ENCODE peak calls at places on chromosomes 12 and 14, in five cellular contexts. One of them, this sample, is unnamed.

GRCh38 chr12:123034022-123034541 is 53.6 kb downstream of the ARL6IP4 start:
- DNase-seq in lower leg skin: no peak
- DNase-seq in KBM-7: peak
- DNase-seq in stimulated activated CD8-positive, alpha-beta memory T cell treated with anti-CD3 and anti-CD28 coated beads, Interleukin-2, amount 100 ng/mL, for 1 hour: no peak
- DNase-seq in stimulated activated CD4-positive, alpha-beta T cell treated with anti-CD3 and anti-CD28 coated beads, Interleukin-2, amount 100 ng/mL, for 48 hours: no peak
- DNase-seq in this sample: no peak

GRCh38 chr12:63042646-63043045 is 107.7 kb upstream of the PPM1H start:
- DNase-seq in lower leg skin: no peak
- DNase-seq in KBM-7: no peak
- DNase-seq in stimulated activated CD8-positive, alpha-beta memory T cell treated with anti-CD3 and anti-CD28 coated beads, Interleukin-2, amount 100 ng/mL, for 1 hour: no peak
- DNase-seq in stimulated activated CD4-positive, alpha-beta T cell treated with anti-CD3 and anti-CD28 coated beads, Interleukin-2, amount 100 ng/mL, for 48 hours: no peak
- DNase-seq in this sample: no peak

GRCh38 chr12:41983896-41984295 is 160.8 kb downstream of the GXYLT1 start:
- DNase-seq in lower leg skin: no peak
- DNase-seq in KBM-7: no peak
- DNase-seq in stimulated activated CD8-positive, alpha-beta memory T cell treated with anti-CD3 and anti-CD28 coated beads, Interleukin-2, amount 100 ng/mL, for 1 hour: no peak
- DNase-seq in stimulated activated CD4-positive, alpha-beta T cell treated with anti-CD3 and anti-CD28 coated beads, Interleukin-2, amount 100 ng/mL, for 48 hours: no peak
- DNase-seq in this sample: no peak

GRCh38 chr12:41699658-41700057 is 445.0 kb downstream of the GXYLT1 start:
- DNase-seq in lower leg skin: no peak
- DNase-seq in KBM-7: no peak
- DNase-seq in stimulated activated CD8-positive, alpha-beta memory T cell treated with anti-CD3 and anti-CD28 coated beads, Interleukin-2, amount 100 ng/mL, for 1 hour: no peak
- DNase-seq in stimulated activated CD4-positive, alpha-beta T cell treated with anti-CD3 and anti-CD28 coated beads, Interleukin-2, amount 100 ng/mL, for 48 hours: no peak
- DNase-seq in this sample: no peak

GRCh38 chr14:67582061-67582460 is 18.0 kb downstream of the PIGH start:
- DNase-seq in lower leg skin: peak
- DNase-seq in KBM-7: no peak
- DNase-seq in stimulated activated CD8-positive, alpha-beta memory T cell treated with anti-CD3 and anti-CD28 coated beads, Interleukin-2, amount 100 ng/mL, for 1 hour: no peak
- DNase-seq in stimulated activated CD4-positive, alpha-beta T cell treated with anti-CD3 and anti-CD28 coated beads, Interleukin-2, amount 100 ng/mL, for 48 hours: no peak
- DNase-seq in this sample: no peak

GRCh38 chr12:45034861-45035265 is 16.0 kb downstream of the DBX2 start:
- DNase-seq in lower leg skin: no peak
- DNase-seq in KBM-7: no peak
- DNase-seq in stimulated activated CD8-positive, alpha-beta memory T cell treated with anti-CD3 and anti-CD28 coated beads, Interleukin-2, amount 100 ng/mL, for 1 hour: no peak
- DNase-seq in stimulated activated CD4-positive, alpha-beta T cell treated with anti-CD3 and anti-CD28 coated beads, Interleukin-2, amount 100 ng/mL, for 48 hours: no peak
- DNase-seq in this sample: no peak

GRCh38 chr12:9065607-9065856 is 50.2 kb downstream of the A2M start:
- DNase-seq in lower leg skin: no peak
- DNase-seq in KBM-7: no peak
- DNase-seq in stimulated activated CD8-positive, alpha-beta memory T cell treated with anti-CD3 and anti-CD28 coated beads, Interleukin-2, amount 100 ng/mL, for 1 hour: no peak
- DNase-seq in stimulated activated CD4-positive, alpha-beta T cell treated with anti-CD3 and anti-CD28 coated beads, Interleukin-2, amount 100 ng/mL, for 48 hours: no peak
- DNase-seq in this sample: no peak

GRCh38 chr14:91281346-91281745 is 36.8 kb upstream of the GPR68 start:
- DNase-seq in lower leg skin: no peak
- DNase-seq in KBM-7: no peak
- DNase-seq in stimulated activated CD8-positive, alpha-beta memory T cell treated with anti-CD3 and anti-CD28 coated beads, Interleukin-2, amount 100 ng/mL, for 1 hour: no peak
- DNase-seq in stimulated activated CD4-positive, alpha-beta T cell treated with anti-CD3 and anti-CD28 coated beads, Interleukin-2, amount 100 ng/mL, for 48 hours: no peak
- DNase-seq in this sample: no peak

GRCh38 chr14:56378474-56378873 is 201.1 kb upstream of the TMEM260 start:
- DNase-seq in lower leg skin: no peak
- DNase-seq in KBM-7: no peak
- DNase-seq in stimulated activated CD8-positive, alpha-beta memory T cell treated with anti-CD3 and anti-CD28 coated beads, Interleukin-2, amount 100 ng/mL, for 1 hour: no peak
- DNase-seq in stimulated activated CD4-positive, alpha-beta T cell treated with anti-CD3 and anti-CD28 coated beads, Interleukin-2, amount 100 ng/mL, for 48 hours: no peak
- DNase-seq in this sample: no peak

GRCh38 chr12:26250801-26251200 is 55.4 kb downstream of the SSPN start:
- DNase-seq in lower leg skin: no peak
- DNase-seq in KBM-7: no peak
- DNase-seq in stimulated activated CD8-positive, alpha-beta memory T cell treated with anti-CD3 and anti-CD28 coated beads, Interleukin-2, amount 100 ng/mL, for 1 hour: no peak
- DNase-seq in stimulated activated CD4-positive, alpha-beta T cell treated with anti-CD3 and anti-CD28 coated beads, Interleukin-2, amount 100 ng/mL, for 48 hours: no peak
- DNase-seq in this sample: no peak

GRCh38 chr12:13851828-13852227 is 129.6 kb downstream of the GRIN2B start:
- DNase-seq in lower leg skin: no peak
- DNase-seq in KBM-7: no peak
- DNase-seq in stimulated activated CD8-positive, alpha-beta memory T cell treated with anti-CD3 and anti-CD28 coated beads, Interleukin-2, amount 100 ng/mL, for 1 hour: no peak
- DNase-seq in stimulated activated CD4-positive, alpha-beta T cell treated with anti-CD3 and anti-CD28 coated beads, Interleukin-2, amount 100 ng/mL, for 48 hours: no peak
- DNase-seq in this sample: no peak

GRCh38 chr12:30908389-30909087 is 18.0 kb upstream of the TSPAN11 start:
- DNase-seq in lower leg skin: no peak
- DNase-seq in KBM-7: no peak
- DNase-seq in stimulated activated CD8-positive, alpha-beta memory T cell treated with anti-CD3 and anti-CD28 coated beads, Interleukin-2, amount 100 ng/mL, for 1 hour: no peak
- DNase-seq in stimulated activated CD4-positive, alpha-beta T cell treated with anti-CD3 and anti-CD28 coated beads, Interleukin-2, amount 100 ng/mL, for 48 hours: no peak
- DNase-seq in this sample: no peak

GRCh38 chr14:52599974-52600373 is 47.3 kb downstream of the GPR137C start:
- DNase-seq in lower leg skin: no peak
- DNase-seq in KBM-7: no peak
- DNase-seq in stimulated activated CD8-positive, alpha-beta memory T cell treated with anti-CD3 and anti-CD28 coated beads, Interleukin-2, amount 100 ng/mL, for 1 hour: no peak
- DNase-seq in stimulated activated CD4-positive, alpha-beta T cell treated with anti-CD3 and anti-CD28 coated beads, Interleukin-2, amount 100 ng/mL, for 48 hours: no peak
- DNase-seq in this sample: no peak

GRCh38 chr14:75702107-75702506 is 41.1 kb downstream of the TTLL5 start:
- DNase-seq in lower leg skin: no peak
- DNase-seq in KBM-7: no peak
- DNase-seq in stimulated activated CD8-positive, alpha-beta memory T cell treated with anti-CD3 and anti-CD28 coated beads, Interleukin-2, amount 100 ng/mL, for 1 hour: no peak
- DNase-seq in stimulated activated CD4-positive, alpha-beta T cell treated with anti-CD3 and anti-CD28 coated beads, Interleukin-2, amount 100 ng/mL, for 48 hours: no peak
- DNase-seq in this sample: no peak

GRCh38 chr12:12272869-12273268 is 6.0 kb upstream of the LRP6 start:
- DNase-seq in lower leg skin: no peak
- DNase-seq in KBM-7: no peak
- DNase-seq in stimulated activated CD8-positive, alpha-beta memory T cell treated with anti-CD3 and anti-CD28 coated beads, Interleukin-2, amount 100 ng/mL, for 1 hour: no peak
- DNase-seq in stimulated activated CD4-positive, alpha-beta T cell treated with anti-CD3 and anti-CD28 coated beads, Interleukin-2, amount 100 ng/mL, for 48 hours: no peak
- DNase-seq in this sample: no peak

GRCh38 chr12:34605955-34606748 is 583.9 kb downstream of the ALG10 start:
- DNase-seq in lower leg skin: no peak
- DNase-seq in KBM-7: no peak
- DNase-seq in stimulated activated CD8-positive, alpha-beta memory T cell treated with anti-CD3 and anti-CD28 coated beads, Interleukin-2, amount 100 ng/mL, for 1 hour: no peak
- DNase-seq in stimulated activated CD4-positive, alpha-beta T cell treated with anti-CD3 and anti-CD28 coated beads, Interleukin-2, amount 100 ng/mL, for 48 hours: no peak
- DNase-seq in this sample: no peak

GRCh38 chr12:56864318-56864717 is 69.9 kb downstream of the SDR9C7 start:
- DNase-seq in lower leg skin: no peak
- DNase-seq in KBM-7: no peak
- DNase-seq in stimulated activated CD8-positive, alpha-beta memory T cell treated with anti-CD3 and anti-CD28 coated beads, Interleukin-2, amount 100 ng/mL, for 1 hour: no peak
- DNase-seq in stimulated activated CD4-positive, alpha-beta T cell treated with anti-CD3 and anti-CD28 coated beads, Interleukin-2, amount 100 ng/mL, for 48 hours: no peak
- DNase-seq in this sample: no peak

GRCh38 chr14:33435911-33436310 is 497.2 kb downstream of the NPAS3 start:
- DNase-seq in lower leg skin: no peak
- DNase-seq in KBM-7: peak
- DNase-seq in stimulated activated CD8-positive, alpha-beta memory T cell treated with anti-CD3 and anti-CD28 coated beads, Interleukin-2, amount 100 ng/mL, for 1 hour: no peak
- DNase-seq in stimulated activated CD4-positive, alpha-beta T cell treated with anti-CD3 and anti-CD28 coated beads, Interleukin-2, amount 100 ng/mL, for 48 hours: no peak
- DNase-seq in this sample: no peak

GRCh38 chr12:108773798-108774788 is 42.8 kb upstream of the CORO1C start:
- DNase-seq in lower leg skin: peak
- DNase-seq in KBM-7: peak
- DNase-seq in stimulated activated CD8-positive, alpha-beta memory T cell treated with anti-CD3 and anti-CD28 coated beads, Interleukin-2, amount 100 ng/mL, for 1 hour: no peak
- DNase-seq in stimulated activated CD4-positive, alpha-beta T cell treated with anti-CD3 and anti-CD28 coated beads, Interleukin-2, amount 100 ng/mL, for 48 hours: no peak
- DNase-seq in this sample: no peak

GRCh38 chr14:89227490-89227834 is 189.6 kb downstream of the FOXN3 start:
- DNase-seq in lower leg skin: no peak
- DNase-seq in KBM-7: no peak
- DNase-seq in stimulated activated CD8-positive, alpha-beta memory T cell treated with anti-CD3 and anti-CD28 coated beads, Interleukin-2, amount 100 ng/mL, for 1 hour: no peak
- DNase-seq in stimulated activated CD4-positive, alpha-beta T cell treated with anti-CD3 and anti-CD28 coated beads, Interleukin-2, amount 100 ng/mL, for 48 hours: no peak
- DNase-seq in this sample: no peak

GRCh38 chr12:65123435-65124063 is 2.4 kb upstream of the WIF1 start:
- DNase-seq in lower leg skin: no peak
- DNase-seq in KBM-7: peak
- DNase-seq in stimulated activated CD8-positive, alpha-beta memory T cell treated with anti-CD3 and anti-CD28 coated beads, Interleukin-2, amount 100 ng/mL, for 1 hour: no peak
- DNase-seq in stimulated activated CD4-positive, alpha-beta T cell treated with anti-CD3 and anti-CD28 coated beads, Interleukin-2, amount 100 ng/mL, for 48 hours: no peak
- DNase-seq in this sample: no peak

GRCh38 chr14:100862277-100862676 is 36.4 kb downstream of the MEG3 start:
- DNase-seq in lower leg skin: no peak
- DNase-seq in KBM-7: no peak
- DNase-seq in stimulated activated CD8-positive, alpha-beta memory T cell treated with anti-CD3 and anti-CD28 coated beads, Interleukin-2, amount 100 ng/mL, for 1 hour: no peak
- DNase-seq in stimulated activated CD4-positive, alpha-beta T cell treated with anti-CD3 and anti-CD28 coated beads, Interleukin-2, amount 100 ng/mL, for 48 hours: no peak
- DNase-seq in this sample: no peak

GRCh38 chr12:47190271-47190750 is 110.6 kb upstream of the AMIGO2 start:
- DNase-seq in lower leg skin: no peak
- DNase-seq in KBM-7: peak
- DNase-seq in stimulated activated CD8-positive, alpha-beta memory T cell treated with anti-CD3 and anti-CD28 coated beads, Interleukin-2, amount 100 ng/mL, for 1 hour: no peak
- DNase-seq in stimulated activated CD4-positive, alpha-beta T cell treated with anti-CD3 and anti-CD28 coated beads, Interleukin-2, amount 100 ng/mL, for 48 hours: no peak
- DNase-seq in this sample: no peak

GRCh38 chr14:91727121-91727520 is 4.8 kb downstream of the CATSPERB start:
- DNase-seq in lower leg skin: no peak
- DNase-seq in KBM-7: no peak
- DNase-seq in stimulated activated CD8-positive, alpha-beta memory T cell treated with anti-CD3 and anti-CD28 coated beads, Interleukin-2, amount 100 ng/mL, for 1 hour: no peak
- DNase-seq in stimulated activated CD4-positive, alpha-beta T cell treated with anti-CD3 and anti-CD28 coated beads, Interleukin-2, amount 100 ng/mL, for 48 hours: no peak
- DNase-seq in this sample: no peak

GRCh38 chr12:7486512-7486911 is 17.1 kb downstream of the CD163 start:
- DNase-seq in lower leg skin: no peak
- DNase-seq in KBM-7: no peak
- DNase-seq in stimulated activated CD8-positive, alpha-beta memory T cell treated with anti-CD3 and anti-CD28 coated beads, Interleukin-2, amount 100 ng/mL, for 1 hour: no peak
- DNase-seq in stimulated activated CD4-positive, alpha-beta T cell treated with anti-CD3 and anti-CD28 coated beads, Interleukin-2, amount 100 ng/mL, for 48 hours: no peak
- DNase-seq in this sample: no peak

GRCh38 chr12:112261559-112261958 is 120.7 kb downstream of the HECTD4 start:
- DNase-seq in lower leg skin: no peak
- DNase-seq in KBM-7: no peak
- DNase-seq in stimulated activated CD8-positive, alpha-beta memory T cell treated with anti-CD3 and anti-CD28 coated beads, Interleukin-2, amount 100 ng/mL, for 1 hour: no peak
- DNase-seq in stimulated activated CD4-positive, alpha-beta T cell treated with anti-CD3 and anti-CD28 coated beads, Interleukin-2, amount 100 ng/mL, for 48 hours: no peak
- DNase-seq in this sample: no peak

GRCh38 chr14:61025239-61026223 is 44.5 kb downstream of the SLC38A6 start:
- DNase-seq in lower leg skin: peak
- DNase-seq in KBM-7: peak
- DNase-seq in stimulated activated CD8-positive, alpha-beta memory T cell treated with anti-CD3 and anti-CD28 coated beads, Interleukin-2, amount 100 ng/mL, for 1 hour: peak
- DNase-seq in stimulated activated CD4-positive, alpha-beta T cell treated with anti-CD3 and anti-CD28 coated beads, Interleukin-2, amount 100 ng/mL, for 48 hours: peak
- DNase-seq in this sample: no peak

GRCh38 chr14:61568572-61569011 is 126.7 kb upstream of the HIF1A start:
- DNase-seq in lower leg skin: no peak
- DNase-seq in KBM-7: peak
- DNase-seq in stimulated activated CD8-positive, alpha-beta memory T cell treated with anti-CD3 and anti-CD28 coated beads, Interleukin-2, amount 100 ng/mL, for 1 hour: no peak
- DNase-seq in stimulated activated CD4-positive, alpha-beta T cell treated with anti-CD3 and anti-CD28 coated beads, Interleukin-2, amount 100 ng/mL, for 48 hours: peak
- DNase-seq in this sample: peak

GRCh38 chr12:70806827-70807226 is 113.7 kb downstream of the PTPRR start:
- DNase-seq in lower leg skin: no peak
- DNase-seq in KBM-7: no peak
- DNase-seq in stimulated activated CD8-positive, alpha-beta memory T cell treated with anti-CD3 and anti-CD28 coated beads, Interleukin-2, amount 100 ng/mL, for 1 hour: no peak
- DNase-seq in stimulated activated CD4-positive, alpha-beta T cell treated with anti-CD3 and anti-CD28 coated beads, Interleukin-2, amount 100 ng/mL, for 48 hours: no peak
- DNase-seq in this sample: no peak

GRCh38 chr14:49950275-49951250 is 57.7 kb downstream of the ARF6 start:
- DNase-seq in lower leg skin: peak
- DNase-seq in KBM-7: no peak
- DNase-seq in stimulated activated CD8-positive, alpha-beta memory T cell treated with anti-CD3 and anti-CD28 coated beads, Interleukin-2, amount 100 ng/mL, for 1 hour: no peak
- DNase-seq in stimulated activated CD4-positive, alpha-beta T cell treated with anti-CD3 and anti-CD28 coated beads, Interleukin-2, amount 100 ng/mL, for 48 hours: no peak
- DNase-seq in this sample: no peak

GRCh38 chr14:52399886-52400599 is 85.9 kb downstream of the PTGER2 start:
- DNase-seq in lower leg skin: no peak
- DNase-seq in KBM-7: no peak
- DNase-seq in stimulated activated CD8-positive, alpha-beta memory T cell treated with anti-CD3 and anti-CD28 coated beads, Interleukin-2, amount 100 ng/mL, for 1 hour: no peak
- DNase-seq in stimulated activated CD4-positive, alpha-beta T cell treated with anti-CD3 and anti-CD28 coated beads, Interleukin-2, amount 100 ng/mL, for 48 hours: no peak
- DNase-seq in this sample: no peak

GRCh38 chr12:70484464-70484863 is 118.4 kb downstream of the KCNMB4 start:
- DNase-seq in lower leg skin: no peak
- DNase-seq in KBM-7: no peak
- DNase-seq in stimulated activated CD8-positive, alpha-beta memory T cell treated with anti-CD3 and anti-CD28 coated beads, Interleukin-2, amount 100 ng/mL, for 1 hour: no peak
- DNase-seq in stimulated activated CD4-positive, alpha-beta T cell treated with anti-CD3 and anti-CD28 coated beads, Interleukin-2, amount 100 ng/mL, for 48 hours: no peak
- DNase-seq in this sample: no peak

GRCh38 chr14:56810850-56811595 is 744 bp upstream of the OTX2 start:
- DNase-seq in lower leg skin: no peak
- DNase-seq in KBM-7: no peak
- DNase-seq in stimulated activated CD8-positive, alpha-beta memory T cell treated with anti-CD3 and anti-CD28 coated beads, Interleukin-2, amount 100 ng/mL, for 1 hour: no peak
- DNase-seq in stimulated activated CD4-positive, alpha-beta T cell treated with anti-CD3 and anti-CD28 coated beads, Interleukin-2, amount 100 ng/mL, for 48 hours: no peak
- DNase-seq in this sample: peak

This sample was measured in activated naive CD8-positive, alpha-beta T cell treated with anti-CD3 and anti-CD28 coated beads, Interleukin-2, amount 10 ng/mL, durations not matched to agents 7 days and 5 days.